ENCODE peak calls at places on chromosomes 1 and 21, in five cellular contexts. One of them, this sample, is unnamed.

GRCh38 chr1:75641325-75641724 is 30.4 kb upstream of the SLC44A5 start:
- DNase-seq in skeletal muscle cell: no peak
- DNase-seq in SK-N-MC: no peak
- DNase-seq in transverse colon: no peak
- DNase-seq in RWPE1: no peak
- DNase-seq in this sample: no peak

GRCh38 chr1:66692681-66693080 is 59.6 kb upstream of the DYNLT5 start:
- DNase-seq in SK-N-MC: no peak
- DNase-seq in transverse colon: no peak
- DNase-seq in skeletal muscle cell: no peak
- DNase-seq in RWPE1: no peak
- DNase-seq in this sample: no peak

GRCh38 chr1:160726498-160727391 is 12.3 kb upstream of the SLAMF7 start:
- DNase-seq in transverse colon: peak
- DNase-seq in SK-N-MC: peak
- DNase-seq in RWPE1: peak
- DNase-seq in skeletal muscle cell: peak
- DNase-seq in this sample: peak

GRCh38 chr1:40784141-40784770 is 669 bp downstream of the KCNQ4 start:
- DNase-seq in skeletal muscle cell: no peak
- DNase-seq in transverse colon: no peak
- DNase-seq in SK-N-MC: no peak
- DNase-seq in RWPE1: no peak
- DNase-seq in this sample: peak

GRCh38 chr1:170592591-170593111 is 60.7 kb downstream of the GORAB start:
- DNase-seq in transverse colon: no peak
- DNase-seq in skeletal muscle cell: no peak
- DNase-seq in RWPE1: no peak
- DNase-seq in SK-N-MC: no peak
- DNase-seq in this sample: no peak

GRCh38 chr21:42653492-42654061 is at the start of gene PDE9A:
- DNase-seq in transverse colon: peak
- DNase-seq in skeletal muscle cell: no peak
- DNase-seq in SK-N-MC: no peak
- DNase-seq in RWPE1: no peak
- DNase-seq in this sample: peak

GRCh38 chr1:218516526-218516925 is 171.4 kb downstream of the TGFB2 start:
- DNase-seq in SK-N-MC: no peak
- DNase-seq in transverse colon: no peak
- DNase-seq in skeletal muscle cell: no peak
- DNase-seq in RWPE1: no peak
- DNase-seq in this sample: no peak

GRCh38 chr1:48680411-48681035 is 96.2 kb downstream of the BEND5 start:
- DNase-seq in RWPE1: no peak
- DNase-seq in skeletal muscle cell: no peak
- DNase-seq in transverse colon: no peak
- DNase-seq in SK-N-MC: no peak
- DNase-seq in this sample: no peak

GRCh38 chr21:42002421-42002958 is 7.7 kb downstream of the ZBTB21 start:
- DNase-seq in SK-N-MC: no peak
- DNase-seq in transverse colon: no peak
- DNase-seq in skeletal muscle cell: peak
- DNase-seq in RWPE1: peak
- DNase-seq in this sample: no peak

GRCh38 chr1:67921725-67922489 is 88.6 kb upstream of the GNG12 start:
- DNase-seq in RWPE1: peak
- DNase-seq in SK-N-MC: no peak
- DNase-seq in transverse colon: no peak
- DNase-seq in skeletal muscle cell: peak
- DNase-seq in this sample: no peak

GRCh38 chr1:94236021-94236491 is 1.3 kb downstream of the ARHGAP29 start:
- DNase-seq in RWPE1: no peak
- DNase-seq in SK-N-MC: peak
- DNase-seq in skeletal muscle cell: no peak
- DNase-seq in transverse colon: no peak
- DNase-seq in this sample: no peak

GRCh38 chr1:150151291-150152181 is 1.8 kb downstream of the PLEKHO1 start:
- DNase-seq in skeletal muscle cell: no peak
- DNase-seq in RWPE1: no peak
- DNase-seq in transverse colon: peak
- DNase-seq in SK-N-MC: no peak
- DNase-seq in this sample: no peak

GRCh38 chr21:42850866-42851391 is 28.4 kb downstream of the WDR4 start:
- DNase-seq in transverse colon: no peak
- DNase-seq in RWPE1: no peak
- DNase-seq in SK-N-MC: no peak
- DNase-seq in skeletal muscle cell: no peak
- DNase-seq in this sample: peak

GRCh38 chr1:83882906-83883305 is 116.0 kb downstream of the TTLL7 start:
- DNase-seq in SK-N-MC: peak
- DNase-seq in RWPE1: peak
- DNase-seq in skeletal muscle cell: peak
- DNase-seq in transverse colon: peak
- DNase-seq in this sample: no peak

GRCh38 chr1:31756578-31756977 is 7.6 kb downstream of the ADGRB2 start:
- DNase-seq in RWPE1: no peak
- DNase-seq in transverse colon: no peak
- DNase-seq in skeletal muscle cell: no peak
- DNase-seq in SK-N-MC: no peak
- DNase-seq in this sample: no peak

GRCh38 chr1:192573499-192573898 is 2.1 kb upstream of the RGS1 start:
- DNase-seq in SK-N-MC: no peak
- DNase-seq in transverse colon: no peak
- DNase-seq in RWPE1: no peak
- DNase-seq in skeletal muscle cell: no peak
- DNase-seq in this sample: no peak

GRCh38 chr1:214004795-214005194 is 17.0 kb downstream of the PROX1 start:
- DNase-seq in SK-N-MC: no peak
- DNase-seq in transverse colon: no peak
- DNase-seq in RWPE1: no peak
- DNase-seq in skeletal muscle cell: no peak
- DNase-seq in this sample: no peak

GRCh38 chr21:23541571-23541970 is 2065.7 kb downstream of the MRPL39 start:
- DNase-seq in RWPE1: no peak
- DNase-seq in SK-N-MC: no peak
- DNase-seq in skeletal muscle cell: no peak
- DNase-seq in transverse colon: no peak
- DNase-seq in this sample: no peak

GRCh38 chr1:118785246-118785645 is 202.9 kb downstream of the TBX15 start:
- DNase-seq in skeletal muscle cell: peak
- DNase-seq in SK-N-MC: peak
- DNase-seq in transverse colon: no peak
- DNase-seq in RWPE1: no peak
- DNase-seq in this sample: no peak

GRCh38 chr1:216054593-216054992 is 368.7 kb downstream of the USH2A start:
- DNase-seq in SK-N-MC: no peak
- DNase-seq in RWPE1: no peak
- DNase-seq in skeletal muscle cell: no peak
- DNase-seq in transverse colon: no peak
- DNase-seq in this sample: no peak

GRCh38 chr1:209659909-209660308 is 7.7 kb upstream of the LAMB3 start:
- DNase-seq in transverse colon: no peak
- DNase-seq in SK-N-MC: peak
- DNase-seq in skeletal muscle cell: no peak
- DNase-seq in RWPE1: no peak
- DNase-seq in this sample: no peak

GRCh38 chr1:24952413-24952841 is 22.4 kb upstream of the RUNX3 start:
- DNase-seq in RWPE1: no peak
- DNase-seq in skeletal muscle cell: no peak
- DNase-seq in SK-N-MC: no peak
- DNase-seq in transverse colon: no peak
- DNase-seq in this sample: no peak

GRCh38 chr1:209652873-209653401 is 712 bp upstream of the LAMB3 start:
- DNase-seq in RWPE1: peak
- DNase-seq in transverse colon: peak
- DNase-seq in skeletal muscle cell: no peak
- DNase-seq in SK-N-MC: no peak
- DNase-seq in this sample: no peak

GRCh38 chr21:26715878-26716506 is 129.2 kb downstream of the ADAMTS1 start:
- DNase-seq in RWPE1: peak
- DNase-seq in SK-N-MC: no peak
- DNase-seq in transverse colon: peak
- DNase-seq in skeletal muscle cell: peak
- DNase-seq in this sample: peak

GRCh38 chr1:20486457-20487235 is 636 bp upstream of the CAMK2N1 start:
- DNase-seq in RWPE1: no peak
- DNase-seq in SK-N-MC: no peak
- DNase-seq in transverse colon: peak
- DNase-seq in skeletal muscle cell: no peak
- DNase-seq in this sample: peak

GRCh38 chr1:63352736-63353135 is 14.7 kb upstream of the ALG6 start:
- DNase-seq in transverse colon: no peak
- DNase-seq in RWPE1: no peak
- DNase-seq in skeletal muscle cell: no peak
- DNase-seq in SK-N-MC: no peak
- DNase-seq in this sample: no peak

GRCh38 chr1:169112241-169112640 is 5.8 kb downstream of the ATP1B1 start:
- DNase-seq in skeletal muscle cell: no peak
- DNase-seq in SK-N-MC: no peak
- DNase-seq in RWPE1: no peak
- DNase-seq in transverse colon: peak
- DNase-seq in this sample: no peak

GRCh38 chr1:166166701-166167394 is at the start of gene FAM78B:
- DNase-seq in SK-N-MC: no peak
- DNase-seq in transverse colon: peak
- DNase-seq in RWPE1: peak
- DNase-seq in skeletal muscle cell: no peak
- DNase-seq in this sample: peak

GRCh38 chr1:108553910-108554309 is 6.0 kb upstream of the EEIG2 start:
- DNase-seq in skeletal muscle cell: no peak
- DNase-seq in SK-N-MC: no peak
- DNase-seq in RWPE1: no peak
- DNase-seq in transverse colon: no peak
- DNase-seq in this sample: no peak

GRCh38 chr1:147851149-147851548 is 51.4 kb upstream of the GJA8 start:
- DNase-seq in RWPE1: peak
- DNase-seq in skeletal muscle cell: no peak
- DNase-seq in SK-N-MC: no peak
- DNase-seq in transverse colon: no peak
- DNase-seq in this sample: no peak